ENCODE peak calls at places on chromosomes 12 and 14, in six cellular contexts. Q, V, J, C, N and E are unnamed samples.

GRCh38 chr12:109264943-109265650 is 44.0 kb downstream of the FOXN4 start:
- DNase-seq in N (no peak), Q (no peak), C (no peak), V (no peak), J (no peak), E (no peak)

GRCh38 chr12:96164951-96165858 is 29.0 kb upstream of the ELK3 start:
- DNase-seq in Q (no peak), C (no peak), J (no peak), V (no peak), N (no peak), E (no peak)

GRCh38 chr12:63942464-63943241 is 98.2 kb downstream of the SRGAP1 start:
- DNase-seq in V (no peak), Q (no peak), J (no peak), N (no peak), C (no peak), E (no peak)

GRCh38 chr12:109156586-109156985 is 40.2 kb downstream of the ACACB start:
- DNase-seq in Q (no peak), V (no peak), C (no peak), N (no peak), J (no peak), E (no peak)

GRCh38 chr14:101231828-101232227 is 328.3 kb upstream of the RTL1 start:
- DNase-seq in N (no peak), J (no peak), Q (no peak), V (no peak), C (peak; percentile 26), E (no peak)

GRCh38 chr12:1532367-1532752 is 62.0 kb downstream of the FBXL14 start:
- DNase-seq in V (no peak), J (no peak), Q (no peak), C (no peak), N (no peak), E (no peak)

GRCh38 chr12:48180857-48181495 is 2.5 kb upstream of the CCDC184 start:
- DNase-seq in N (no peak), C (no peak), Q (no peak), J (no peak), V (no peak), E (no peak)

GRCh38 chr14:96102071-96102856 is 63.1 kb downstream of the C14orf132 start:
- DNase-seq in J (no peak), Q (no peak), N (peak; percentile 87), C (no peak), V (peak; percentile 59), E (peak; percentile 54)

GRCh38 chr12:22018860-22019259 is 27.2 kb upstream of the CMAS start:
- DNase-seq in Q (no peak), C (no peak), J (no peak), V (peak; percentile 3), N (no peak), E (no peak)

GRCh38 chr12:29863665-29864064 is 79.9 kb upstream of the TMTC1 start:
- DNase-seq in Q (no peak), J (no peak), N (no peak), V (no peak), C (no peak), E (peak; percentile 22)

GRCh38 chr12:10900530-10900929 is 8.8 kb downstream of the TAS2R13 start:
- DNase-seq in Q (no peak), V (no peak), J (no peak), N (no peak), C (no peak), E (no peak)

GRCh38 chr14:67251573-67252226 is 10.5 kb downstream of the PALS1 start:
- DNase-seq in V (peak; percentile 70), J (no peak), C (no peak), N (no peak), Q (no peak), E (peak; percentile 37)

GRCh38 chr12:92146865-92147264 is 1.2 kb upstream of the BTG1 start:
- DNase-seq in J (no peak), N (no peak), Q (peak; percentile 23), C (no peak), V (no peak), E (no peak)

GRCh38 chr14:58258156-58258555 is 13.5 kb downstream of the PSMA3 start:
- DNase-seq in N (no peak), V (no peak), Q (no peak), C (no peak), J (no peak), E (no peak)

GRCh38 chr12:87274594-87275245 is 754.5 kb downstream of the C12orf50 start:
- DNase-seq in J (no peak), V (peak; percentile 38), Q (peak; percentile 40), N (no peak), C (no peak), E (peak; percentile 54)

GRCh38 chr14:38786921-38787320 is 316.1 kb downstream of the SEC23A start:
- DNase-seq in J (no peak), N (no peak), Q (no peak), C (no peak), V (no peak), E (no peak)

GRCh38 chr14:60346706-60347105 is 97.7 kb downstream of the PPM1A start:
- DNase-seq in C (no peak), J (no peak), Q (no peak), V (peak; percentile 4), N (no peak), E (no peak)

GRCh38 chr12:22101749-22102243 is 55.8 kb downstream of the CMAS start:
- DNase-seq in Q (peak; percentile 83), N (no peak), C (no peak), V (peak; percentile 89), J (no peak), E (no peak)

GRCh38 chr12:130494736-130495135 is 157.0 kb downstream of the PIWIL1 start:
- DNase-seq in V (no peak), J (no peak), C (no peak), Q (no peak), N (no peak), E (no peak)

GRCh38 chr12:13179159-13180074 is 17.1 kb upstream of the EMP1 start:
- DNase-seq in C (peak; percentile 80), N (no peak), Q (peak; percentile 41), J (no peak), V (peak; percentile 37), E (peak; percentile 60)

GRCh38 chr12:129371268-129371667 is 518.0 kb downstream of the GLT1D1 start:
- DNase-seq in N (no peak), C (no peak), V (no peak), J (no peak), Q (no peak), E (no peak)

GRCh38 chr14:23252006-23252405 is 14.3 kb downstream of the RNF212B start:
- DNase-seq in C (no peak), V (no peak), Q (no peak), N (no peak), J (no peak), E (peak; percentile 92)

GRCh38 chr14:102769049-102769327 is 8.3 kb upstream of the TRAF3 start:
- DNase-seq in N (no peak), C (no peak), V (no peak), Q (no peak), J (no peak), E (no peak)

GRCh38 chr14:49634547-49635334 is at the start of gene DNAAF2:
- DNase-seq in V (peak; percentile 76), J (peak; percentile 71), C (peak; percentile 67), Q (peak; percentile 93), N (peak; percentile 62), E (peak; percentile 91)

GRCh38 chr14:36823651-36824050 is 162.0 kb downstream of the PAX9 start:
- DNase-seq in Q (no peak), J (no peak), N (no peak), C (no peak), V (no peak), E (no peak)

GRCh38 chr14:57400556-57401494 is 10.4 kb downstream of the NAA30 start:
- DNase-seq in V (no peak), Q (no peak), C (no peak), J (no peak), N (no peak), E (no peak)

GRCh38 chr14:55505846-55506245 is 65.4 kb upstream of the TBPL2 start:
- DNase-seq in N (no peak), C (no peak), J (no peak), Q (no peak), V (no peak), E (no peak)

DNA sequence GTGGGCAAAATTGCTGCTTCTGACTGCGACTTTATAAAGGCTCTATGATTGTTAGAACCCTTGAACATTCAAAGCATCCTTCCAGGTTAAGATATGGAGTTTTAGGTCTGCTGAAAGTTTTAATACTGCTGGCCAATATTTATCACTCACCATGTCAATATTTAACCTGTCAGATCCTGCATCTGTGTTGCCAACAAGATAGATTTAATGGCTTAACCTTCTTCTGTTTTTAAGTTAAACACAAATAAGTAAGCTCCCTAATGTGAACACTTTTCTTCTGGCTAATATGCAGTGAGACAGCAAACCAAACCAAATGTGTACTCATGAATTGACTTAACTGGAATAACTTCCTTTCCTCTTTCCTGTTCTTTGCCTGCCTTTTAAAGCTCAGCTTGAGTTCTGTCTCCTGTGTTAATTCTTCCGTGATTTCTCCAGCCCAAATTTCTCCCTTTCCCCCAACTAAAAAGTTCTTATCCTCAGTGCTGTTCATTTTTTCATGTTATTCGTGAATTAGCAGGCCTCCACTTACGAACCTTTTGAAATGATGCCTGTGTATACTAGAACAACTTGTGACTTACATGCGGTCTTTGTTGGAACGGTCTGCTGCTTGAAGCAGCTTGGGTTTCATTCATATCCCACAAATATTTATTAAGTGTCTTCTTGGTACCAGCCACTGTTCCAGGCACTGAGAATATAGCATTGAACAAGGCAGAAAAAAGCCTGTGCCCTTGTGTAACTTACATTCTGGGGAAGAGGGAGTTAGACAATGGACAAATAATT is 9.1 kb downstream of the FBXW8 start:
- DNase-seq in Q (no peak), N (no peak), V (no peak), C (no peak), J (no peak), E (no peak)
- H3K4me3 ChIP-seq in Q (no peak overlapping the region), N (no peak overlapping the region), V (no peak overlapping the region), C (no peak overlapping the region), J (no peak overlapping the region), E (no peak overlapping the region)

DNA sequence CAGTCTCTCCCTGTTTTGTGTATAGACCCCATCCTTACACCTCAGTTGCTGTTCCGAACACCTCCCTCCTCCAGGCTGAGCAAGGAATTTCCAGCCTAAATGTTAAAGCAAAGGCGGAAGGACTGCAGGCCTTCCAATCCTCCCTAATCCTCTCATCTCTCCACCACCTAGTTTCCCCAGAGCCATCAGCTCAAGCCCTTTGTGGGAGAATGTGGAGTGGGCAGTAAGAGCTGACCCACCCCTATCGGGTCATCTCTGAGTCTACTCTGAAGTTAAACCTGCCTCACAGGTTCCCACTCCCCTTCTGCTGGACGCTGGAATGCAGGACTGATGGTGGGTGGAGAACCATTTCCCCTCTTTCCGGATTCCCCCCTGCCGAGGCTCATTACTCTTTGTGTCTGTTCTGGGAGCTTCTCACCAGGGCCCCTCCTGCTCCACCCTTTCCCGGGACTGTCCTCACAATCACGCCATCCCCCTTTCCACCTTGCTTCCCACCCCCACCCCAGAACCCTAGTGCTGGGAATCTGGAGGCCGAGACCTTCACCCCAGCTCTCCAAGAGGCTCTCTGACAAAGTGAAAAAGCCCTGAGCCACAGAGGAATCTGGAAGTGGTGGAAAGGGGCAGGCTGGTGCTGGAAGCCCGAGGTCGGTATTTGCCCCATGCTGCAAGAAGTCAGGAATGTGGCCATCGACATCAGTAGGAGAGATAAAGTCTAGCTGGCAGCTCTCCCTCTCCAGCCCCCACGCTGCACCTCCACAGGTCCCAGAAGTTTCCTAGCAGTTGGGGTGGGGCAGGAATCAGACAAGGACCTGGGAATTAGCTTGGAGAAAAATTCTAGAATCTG is 3.3 kb upstream of the KRT18 start:
- DNase-seq in V (peak; percentile 62), N (peak; percentile 97), J (no peak), C (peak; percentile 74), Q (peak; percentile 77), E (peak; percentile 99)
- H2BK120ac ChIP-seq in V (peak overlapping the region; percentile 63), N (peak overlapping the region; percentile 100), J (no peak overlapping the region), C (peak overlapping the region; percentile 91), Q (peak overlapping the region; percentile 99), E (peak overlapping the region; percentile 84)

GRCh38 chr12:4031703-4032291 is 158.6 kb upstream of the PARP11 start:
- DNase-seq in J (no peak), V (peak; percentile 20), Q (peak; percentile 53), N (peak; percentile 21), C (no peak), E (no peak)
- H3K4me3 ChIP-seq in J (no peak overlapping the region), V (no peak overlapping the region), Q (no peak overlapping the region), N (no peak overlapping the region), C (no peak overlapping the region), E (no peak overlapping the region)

GRCh38 chr12:56189336-56189917 is at the start of gene SMARCC2:
- DNase-seq in C (peak; percentile 92), V (peak; percentile 85), Q (peak; percentile 89), N (peak; percentile 94), J (peak; percentile 87), E (peak; percentile 95)
- H2BK120ac ChIP-seq in C (no peak within 1 kb of the TSS), V (peak within 1 kb of the TSS; percentile 86), Q (peak within 1 kb of the TSS; percentile 77), N (peak within 1 kb of the TSS; percentile 77), J (no peak within 1 kb of the TSS), E (peak within 1 kb of the TSS; percentile 23)